ENCODE peak calls at places on chromosomes 2 and 18, in four cellular contexts. One of them, this sample, is unnamed.

GRCh38 chr18:8800041-8800441 is 94.7 kb downstream of the MTCL1 start:
- DNase-seq in A549: no peak
- DNase-seq in activated CD8-positive, alpha-beta T cell treated with anti-CD3 and anti-CD28 coated beads for 36 hours: no peak
- DNase-seq in upper lobe of right lung: no peak
- DNase-seq in this sample: no peak

GRCh38 chr2:5915926-5916325 is 223.7 kb downstream of the SOX11 start:
- DNase-seq in A549: no peak
- DNase-seq in activated CD8-positive, alpha-beta T cell treated with anti-CD3 and anti-CD28 coated beads for 36 hours: peak
- DNase-seq in upper lobe of right lung: no peak
- DNase-seq in this sample: peak

GRCh38 chr2:241820625-241821384 is 11.8 kb downstream of the NEU4 start:
- DNase-seq in A549: no peak
- DNase-seq in activated CD8-positive, alpha-beta T cell treated with anti-CD3 and anti-CD28 coated beads for 36 hours: no peak
- DNase-seq in upper lobe of right lung: peak
- DNase-seq in this sample: no peak

GRCh38 chr2:2057125-2057721 is 273.9 kb downstream of the MYT1L start:
- DNase-seq in A549: no peak
- DNase-seq in activated CD8-positive, alpha-beta T cell treated with anti-CD3 and anti-CD28 coated beads for 36 hours: peak
- DNase-seq in upper lobe of right lung: no peak
- DNase-seq in this sample: peak

GRCh38 chr2:232667989-232668583 is 29.0 kb upstream of the GIGYF2 start:
- DNase-seq in A549: no peak
- DNase-seq in activated CD8-positive, alpha-beta T cell treated with anti-CD3 and anti-CD28 coated beads for 36 hours: no peak
- DNase-seq in upper lobe of right lung: no peak
- DNase-seq in this sample: no peak

GRCh38 chr2:188369365-188369764 is 77.7 kb downstream of the GULP1 start:
- DNase-seq in A549: peak
- DNase-seq in activated CD8-positive, alpha-beta T cell treated with anti-CD3 and anti-CD28 coated beads for 36 hours: peak
- DNase-seq in upper lobe of right lung: no peak
- DNase-seq in this sample: peak

GRCh38 chr18:73043231-73044000 is 175.6 kb upstream of the NETO1 start:
- DNase-seq in A549: no peak
- DNase-seq in activated CD8-positive, alpha-beta T cell treated with anti-CD3 and anti-CD28 coated beads for 36 hours: no peak
- DNase-seq in upper lobe of right lung: no peak
- DNase-seq in this sample: no peak

GRCh38 chr18:55396267-55396905 is 191.6 kb downstream of the TCF4 start:
- DNase-seq in A549: no peak
- DNase-seq in activated CD8-positive, alpha-beta T cell treated with anti-CD3 and anti-CD28 coated beads for 36 hours: no peak
- DNase-seq in upper lobe of right lung: no peak
- DNase-seq in this sample: no peak

GRCh38 chr2:61014805-61015204 is 2.7 kb upstream of the PEX13 start:
- DNase-seq in A549: no peak
- DNase-seq in activated CD8-positive, alpha-beta T cell treated with anti-CD3 and anti-CD28 coated beads for 36 hours: no peak
- DNase-seq in upper lobe of right lung: no peak
- DNase-seq in this sample: no peak

GRCh38 chr18:53551868-53552426 is 672.5 kb downstream of the MBD2 start:
- DNase-seq in A549: no peak
- DNase-seq in activated CD8-positive, alpha-beta T cell treated with anti-CD3 and anti-CD28 coated beads for 36 hours: no peak
- DNase-seq in upper lobe of right lung: no peak
- DNase-seq in this sample: no peak

GRCh38 chr2:104102615-104103014 is 751.3 kb upstream of the POU3F3 start:
- DNase-seq in A549: no peak
- DNase-seq in activated CD8-positive, alpha-beta T cell treated with anti-CD3 and anti-CD28 coated beads for 36 hours: no peak
- DNase-seq in upper lobe of right lung: no peak
- DNase-seq in this sample: no peak

GRCh38 chr18:59929621-59930295 is 30.0 kb downstream of the PMAIP1 start:
- DNase-seq in A549: no peak
- DNase-seq in activated CD8-positive, alpha-beta T cell treated with anti-CD3 and anti-CD28 coated beads for 36 hours: peak
- DNase-seq in upper lobe of right lung: no peak
- DNase-seq in this sample: peak

GRCh38 chr2:67210430-67210829 is 186.7 kb upstream of the ETAA1 start:
- DNase-seq in A549: no peak
- DNase-seq in activated CD8-positive, alpha-beta T cell treated with anti-CD3 and anti-CD28 coated beads for 36 hours: no peak
- DNase-seq in upper lobe of right lung: no peak
- DNase-seq in this sample: no peak

GRCh38 chr2:24883946-24884345 is 36.1 kb downstream of the ADCY3 start:
- DNase-seq in A549: no peak
- DNase-seq in activated CD8-positive, alpha-beta T cell treated with anti-CD3 and anti-CD28 coated beads for 36 hours: no peak
- DNase-seq in upper lobe of right lung: no peak
- DNase-seq in this sample: no peak

GRCh38 chr2:12106440-12107080 is 360.1 kb downstream of the LPIN1 start:
- DNase-seq in A549: peak
- DNase-seq in activated CD8-positive, alpha-beta T cell treated with anti-CD3 and anti-CD28 coated beads for 36 hours: peak
- DNase-seq in upper lobe of right lung: no peak
- DNase-seq in this sample: peak

GRCh38 chr2:18209934-18210639 is 331.6 kb downstream of the KCNS3 start:
- DNase-seq in A549: peak
- DNase-seq in activated CD8-positive, alpha-beta T cell treated with anti-CD3 and anti-CD28 coated beads for 36 hours: no peak
- DNase-seq in upper lobe of right lung: no peak
- DNase-seq in this sample: no peak

GRCh38 chr2:227608469-227609338 is 5.9 kb downstream of the SCYGR3 start:
- DNase-seq in A549: no peak
- DNase-seq in activated CD8-positive, alpha-beta T cell treated with anti-CD3 and anti-CD28 coated beads for 36 hours: peak
- DNase-seq in upper lobe of right lung: no peak
- DNase-seq in this sample: peak

GRCh38 chr2:124983595-124983994 is 958.5 kb downstream of the CNTNAP5 start:
- DNase-seq in A549: no peak
- DNase-seq in activated CD8-positive, alpha-beta T cell treated with anti-CD3 and anti-CD28 coated beads for 36 hours: no peak
- DNase-seq in upper lobe of right lung: no peak
- DNase-seq in this sample: no peak

GRCh38 chr2:28228419-28228995 is 164.2 kb upstream of the FOSL2 start:
- DNase-seq in A549: no peak
- DNase-seq in activated CD8-positive, alpha-beta T cell treated with anti-CD3 and anti-CD28 coated beads for 36 hours: no peak
- DNase-seq in upper lobe of right lung: no peak
- DNase-seq in this sample: no peak
- TF ChIP-seq CTCF in A549: peak
- TF ChIP-seq CTCF in activated CD8-positive, alpha-beta T cell treated with anti-CD3 and anti-CD28 coated beads for 36 hours: no peak
- TF ChIP-seq CTCF in upper lobe of right lung: no peak
- TF ChIP-seq CTCF in this sample: no peak

GRCh38 chr2:73994544-73994831 is 9.8 kb downstream of the TET3 start:
- DNase-seq in A549: no peak
- DNase-seq in activated CD8-positive, alpha-beta T cell treated with anti-CD3 and anti-CD28 coated beads for 36 hours: no peak
- DNase-seq in upper lobe of right lung: no peak
- DNase-seq in this sample: no peak
- TF ChIP-seq CTCF in A549: no peak
- TF ChIP-seq CTCF in activated CD8-positive, alpha-beta T cell treated with anti-CD3 and anti-CD28 coated beads for 36 hours: no peak
- TF ChIP-seq CTCF in upper lobe of right lung: no peak
- TF ChIP-seq CTCF in this sample: no peak

GRCh38 chr2:42104621-42105020 is 56.8 kb downstream of the PKDCC start:
- DNase-seq in A549: no peak
- DNase-seq in activated CD8-positive, alpha-beta T cell treated with anti-CD3 and anti-CD28 coated beads for 36 hours: no peak
- DNase-seq in upper lobe of right lung: no peak
- DNase-seq in this sample: no peak
- TF ChIP-seq CTCF in A549: no peak
- TF ChIP-seq CTCF in activated CD8-positive, alpha-beta T cell treated with anti-CD3 and anti-CD28 coated beads for 36 hours: no peak
- TF ChIP-seq CTCF in upper lobe of right lung: no peak
- TF ChIP-seq CTCF in this sample: no peak

GRCh38 chr2:112694182-112694581 is 26.6 kb upstream of the NT5DC4 start:
- DNase-seq in A549: no peak
- DNase-seq in activated CD8-positive, alpha-beta T cell treated with anti-CD3 and anti-CD28 coated beads for 36 hours: no peak
- DNase-seq in upper lobe of right lung: no peak
- DNase-seq in this sample: no peak
- TF ChIP-seq CTCF in A549: no peak
- TF ChIP-seq CTCF in activated CD8-positive, alpha-beta T cell treated with anti-CD3 and anti-CD28 coated beads for 36 hours: no peak
- TF ChIP-seq CTCF in upper lobe of right lung: no peak
- TF ChIP-seq CTCF in this sample: no peak

GRCh38 chr2:147141930-147142329 is 702.9 kb upstream of the ACVR2A start:
- DNase-seq in A549: no peak
- DNase-seq in activated CD8-positive, alpha-beta T cell treated with anti-CD3 and anti-CD28 coated beads for 36 hours: no peak
- DNase-seq in upper lobe of right lung: no peak
- DNase-seq in this sample: no peak
- TF ChIP-seq CTCF in A549: no peak
- TF ChIP-seq CTCF in activated CD8-positive, alpha-beta T cell treated with anti-CD3 and anti-CD28 coated beads for 36 hours: no peak
- TF ChIP-seq CTCF in upper lobe of right lung: no peak
- TF ChIP-seq CTCF in this sample: no peak

GRCh38 chr2:36356990-36357505 is 1.5 kb downstream of the CRIM1 start:
- DNase-seq in A549: no peak
- DNase-seq in activated CD8-positive, alpha-beta T cell treated with anti-CD3 and anti-CD28 coated beads for 36 hours: peak
- DNase-seq in upper lobe of right lung: no peak
- DNase-seq in this sample: peak
- TF ChIP-seq CTCF in A549: no peak
- TF ChIP-seq CTCF in activated CD8-positive, alpha-beta T cell treated with anti-CD3 and anti-CD28 coated beads for 36 hours: no peak
- TF ChIP-seq CTCF in upper lobe of right lung: no peak
- TF ChIP-seq CTCF in this sample: no peak

GRCh38 chr2:151030663-151031230 is 230.9 kb downstream of the RBM43 start:
- DNase-seq in A549: no peak
- DNase-seq in activated CD8-positive, alpha-beta T cell treated with anti-CD3 and anti-CD28 coated beads for 36 hours: peak
- DNase-seq in upper lobe of right lung: no peak
- DNase-seq in this sample: peak
- TF ChIP-seq CTCF in A549: peak
- TF ChIP-seq CTCF in activated CD8-positive, alpha-beta T cell treated with anti-CD3 and anti-CD28 coated beads for 36 hours: peak
- TF ChIP-seq CTCF in upper lobe of right lung: no peak
- TF ChIP-seq CTCF in this sample: no peak

This sample was measured in NB4.